ENCODE peak calls at places on chromosomes 13 and 19, in eight cellular contexts. One of them, this sample, is unnamed.

GRCh38 chr19:13417054-13417453 is 89.2 kb downstream of the CACNA1A start:
- DNase-seq in ovary: no peak
- DNase-seq in stomach: no peak
- DNase-seq in prostate gland: no peak
- DNase-seq in uterus: no peak
- DNase-seq in endothelial cell of umbilical vein: no peak
- DNase-seq in heart left ventricle: peak; percentile 8
- DNase-seq in IMR-90: no peak
- DNase-seq in this sample: peak; percentile 20

GRCh38 chr19:44905437-44906160 is at the start of gene APOE:
- DNase-seq in ovary: peak; percentile 81
- DNase-seq in stomach: no peak
- DNase-seq in prostate gland: no peak
- DNase-seq in uterus: no peak
- DNase-seq in endothelial cell of umbilical vein: no peak
- DNase-seq in heart left ventricle: no peak
- DNase-seq in IMR-90: no peak
- DNase-seq in this sample: no peak

GRCh38 chr19:42394751-42395150 is 4.7 kb upstream of the CNFN start:
- DNase-seq in ovary: no peak
- DNase-seq in stomach: no peak
- DNase-seq in prostate gland: no peak
- DNase-seq in uterus: no peak
- DNase-seq in endothelial cell of umbilical vein: no peak
- DNase-seq in heart left ventricle: no peak
- DNase-seq in IMR-90: peak; percentile 10
- DNase-seq in this sample: no peak

GRCh38 chr13:90532861-90533260 is 814.6 kb upstream of the MIR17HG start:
- DNase-seq in ovary: no peak
- DNase-seq in stomach: no peak
- DNase-seq in prostate gland: no peak
- DNase-seq in uterus: no peak
- DNase-seq in endothelial cell of umbilical vein: no peak
- DNase-seq in heart left ventricle: no peak
- DNase-seq in IMR-90: no peak
- DNase-seq in this sample: no peak

GRCh38 chr19:19655641-19656343 is 7.7 kb downstream of the ATP13A1 start:
- DNase-seq in ovary: no peak
- DNase-seq in stomach: no peak
- DNase-seq in prostate gland: no peak
- DNase-seq in uterus: no peak
- DNase-seq in endothelial cell of umbilical vein: no peak
- DNase-seq in heart left ventricle: no peak
- DNase-seq in IMR-90: no peak
- DNase-seq in this sample: no peak

GRCh38 chr19:55284405-55285058 is 735 bp downstream of the BRSK1 start:
- DNase-seq in ovary: no peak
- DNase-seq in stomach: no peak
- DNase-seq in prostate gland: no peak
- DNase-seq in uterus: no peak
- DNase-seq in endothelial cell of umbilical vein: no peak
- DNase-seq in heart left ventricle: no peak
- DNase-seq in IMR-90: no peak
- DNase-seq in this sample: no peak

GRCh38 chr13:35649162-35649561 is 172.7 kb upstream of the MAB21L1 start:
- DNase-seq in ovary: no peak
- DNase-seq in stomach: no peak
- DNase-seq in prostate gland: no peak
- DNase-seq in uterus: no peak
- DNase-seq in endothelial cell of umbilical vein: no peak
- DNase-seq in heart left ventricle: no peak
- DNase-seq in IMR-90: peak; percentile 2
- DNase-seq in this sample: no peak

GRCh38 chr13:78147905-78148304 is 229.3 kb upstream of the EDNRB start:
- DNase-seq in ovary: no peak
- DNase-seq in stomach: no peak
- DNase-seq in prostate gland: no peak
- DNase-seq in uterus: no peak
- DNase-seq in endothelial cell of umbilical vein: peak; percentile 75
- DNase-seq in heart left ventricle: no peak
- DNase-seq in IMR-90: peak; percentile 84
- DNase-seq in this sample: no peak

GRCh38 chr19:10419646-10420443 is 493 bp upstream of the PDE4A start:
- DNase-seq in ovary: no peak
- DNase-seq in stomach: no peak
- DNase-seq in prostate gland: no peak
- DNase-seq in uterus: no peak
- DNase-seq in endothelial cell of umbilical vein: no peak
- DNase-seq in heart left ventricle: no peak
- DNase-seq in IMR-90: peak; percentile 61
- DNase-seq in this sample: no peak

GRCh38 chr19:55256562-55257460 is 2.0 kb downstream of the PPP6R1 start:
- DNase-seq in ovary: no peak
- DNase-seq in stomach: no peak
- DNase-seq in prostate gland: no peak
- DNase-seq in uterus: no peak
- DNase-seq in endothelial cell of umbilical vein: no peak
- DNase-seq in heart left ventricle: no peak
- DNase-seq in IMR-90: no peak
- DNase-seq in this sample: no peak

GRCh38 chr19:4007836-4008539 is 452 bp downstream of the PIAS4 start:
- DNase-seq in ovary: peak; percentile 63
- DNase-seq in stomach: no peak
- DNase-seq in prostate gland: no peak
- DNase-seq in uterus: peak; percentile 41
- DNase-seq in endothelial cell of umbilical vein: peak; percentile 36
- DNase-seq in heart left ventricle: no peak
- DNase-seq in IMR-90: no peak
- DNase-seq in this sample: peak; percentile 50

GRCh38 chr19:8396563-8397203 is 6.5 kb downstream of the RAB11B start:
- DNase-seq in ovary: peak; percentile 75
- DNase-seq in stomach: peak; percentile 75
- DNase-seq in prostate gland: peak; percentile 54
- DNase-seq in uterus: peak; percentile 72
- DNase-seq in endothelial cell of umbilical vein: peak; percentile 74
- DNase-seq in heart left ventricle: peak; percentile 49
- DNase-seq in IMR-90: peak; percentile 39
- DNase-seq in this sample: peak; percentile 76

GRCh38 chr19:17332677-17333581 is 1.7 kb downstream of the ANO8 start:
- DNase-seq in ovary: no peak
- DNase-seq in stomach: no peak
- DNase-seq in prostate gland: no peak
- DNase-seq in uterus: no peak
- DNase-seq in endothelial cell of umbilical vein: peak; percentile 45
- DNase-seq in heart left ventricle: no peak
- DNase-seq in IMR-90: peak; percentile 39
- DNase-seq in this sample: no peak

GRCh38 chr19:48398329-48399235 is 5.1 kb downstream of the GRIN2D start:
- DNase-seq in ovary: peak; percentile 72
- DNase-seq in stomach: peak; percentile 78
- DNase-seq in prostate gland: peak; percentile 44
- DNase-seq in uterus: peak; percentile 51
- DNase-seq in endothelial cell of umbilical vein: peak; percentile 74
- DNase-seq in heart left ventricle: peak; percentile 64
- DNase-seq in IMR-90: peak; percentile 41
- DNase-seq in this sample: peak; percentile 57

GRCh38 chr13:56659041-56659471 is 481.7 kb upstream of the PRR20A start:
- DNase-seq in ovary: no peak
- DNase-seq in stomach: no peak
- DNase-seq in prostate gland: no peak
- DNase-seq in uterus: no peak
- DNase-seq in endothelial cell of umbilical vein: no peak
- DNase-seq in heart left ventricle: no peak
- DNase-seq in IMR-90: no peak
- DNase-seq in this sample: no peak

GRCh38 chr13:68056816-68057710 is 826.9 kb upstream of the PCDH9 start:
- DNase-seq in ovary: no peak
- DNase-seq in stomach: no peak
- DNase-seq in prostate gland: no peak
- DNase-seq in uterus: no peak
- DNase-seq in endothelial cell of umbilical vein: peak; percentile 86
- DNase-seq in heart left ventricle: no peak
- DNase-seq in IMR-90: peak; percentile 1
- DNase-seq in this sample: peak; percentile 8

GRCh38 chr13:20815469-20815868 is 41.7 kb upstream of the EEF1AKMT1 start:
- DNase-seq in ovary: no peak
- DNase-seq in stomach: no peak
- DNase-seq in prostate gland: no peak
- DNase-seq in uterus: no peak
- DNase-seq in endothelial cell of umbilical vein: peak; percentile 48
- DNase-seq in heart left ventricle: no peak
- DNase-seq in IMR-90: peak; percentile 15
- DNase-seq in this sample: no peak

GRCh38 chr19:49017666-49018351 is 918 bp upstream of the LHB start:
- DNase-seq in ovary: peak; percentile 62
- DNase-seq in stomach: peak; percentile 53
- DNase-seq in prostate gland: no peak
- DNase-seq in uterus: peak; percentile 41
- DNase-seq in endothelial cell of umbilical vein: peak; percentile 70
- DNase-seq in heart left ventricle: peak; percentile 39
- DNase-seq in IMR-90: peak; percentile 45
- DNase-seq in this sample: peak; percentile 52

GRCh38 chr19:58543826-58544590 is at the start of gene TRIM28:
- DNase-seq in ovary: peak; percentile 100
- DNase-seq in stomach: peak; percentile 99
- DNase-seq in prostate gland: peak; percentile 98
- DNase-seq in uterus: peak; percentile 100
- DNase-seq in endothelial cell of umbilical vein: peak; percentile 99
- DNase-seq in heart left ventricle: peak; percentile 98
- DNase-seq in IMR-90: peak; percentile 99
- DNase-seq in this sample: peak; percentile 99

GRCh38 chr13:112608212-112608611 is 20.3 kb upstream of the TUBGCP3 start:
- DNase-seq in ovary: no peak
- DNase-seq in stomach: no peak
- DNase-seq in prostate gland: no peak
- DNase-seq in uterus: no peak
- DNase-seq in endothelial cell of umbilical vein: no peak
- DNase-seq in heart left ventricle: no peak
- DNase-seq in IMR-90: no peak
- DNase-seq in this sample: no peak

GRCh38 chr13:50082426-50083283 is 67.4 kb downstream of the KCNRG start:
- DNase-seq in ovary: peak; percentile 58
- DNase-seq in stomach: peak; percentile 91
- DNase-seq in prostate gland: peak; percentile 78
- DNase-seq in uterus: peak; percentile 58
- DNase-seq in endothelial cell of umbilical vein: peak; percentile 83
- DNase-seq in heart left ventricle: peak; percentile 33
- DNase-seq in IMR-90: peak; percentile 68
- DNase-seq in this sample: peak; percentile 95

GRCh38 chr19:12090807-12091206 is 26.3 kb downstream of the ZNF844 start:
- DNase-seq in ovary: peak; percentile 68
- DNase-seq in stomach: peak; percentile 60
- DNase-seq in prostate gland: peak; percentile 35
- DNase-seq in uterus: peak; percentile 39
- DNase-seq in endothelial cell of umbilical vein: peak; percentile 30
- DNase-seq in heart left ventricle: peak; percentile 62
- DNase-seq in IMR-90: peak; percentile 53
- DNase-seq in this sample: peak; percentile 50

GRCh38 chr19:12093777-12094176 is 29.2 kb downstream of the ZNF844 start:
- DNase-seq in ovary: no peak
- DNase-seq in stomach: no peak
- DNase-seq in prostate gland: no peak
- DNase-seq in uterus: no peak
- DNase-seq in endothelial cell of umbilical vein: no peak
- DNase-seq in heart left ventricle: no peak
- DNase-seq in IMR-90: no peak
- DNase-seq in this sample: no peak

GRCh38 chr19:12098040-12098439 is 33.5 kb downstream of the ZNF844 start:
- DNase-seq in ovary: no peak
- DNase-seq in stomach: no peak
- DNase-seq in prostate gland: no peak
- DNase-seq in uterus: no peak
- DNase-seq in endothelial cell of umbilical vein: no peak
- DNase-seq in heart left ventricle: no peak
- DNase-seq in IMR-90: no peak
- DNase-seq in this sample: no peak

GRCh38 chr19:12095111-12095790 is 30.7 kb downstream of the ZNF844 start:
- DNase-seq in ovary: no peak
- DNase-seq in stomach: no peak
- DNase-seq in prostate gland: no peak
- DNase-seq in uterus: no peak
- DNase-seq in endothelial cell of umbilical vein: no peak
- DNase-seq in heart left ventricle: no peak
- DNase-seq in IMR-90: peak; percentile 64
- DNase-seq in this sample: no peak

GRCh38 chr19:12092065-12092867 is 27.7 kb downstream of the ZNF844 start:
- DNase-seq in ovary: peak; percentile 88
- DNase-seq in stomach: peak; percentile 80
- DNase-seq in prostate gland: peak; percentile 70
- DNase-seq in uterus: peak; percentile 77
- DNase-seq in endothelial cell of umbilical vein: peak; percentile 71
- DNase-seq in heart left ventricle: peak; percentile 91
- DNase-seq in IMR-90: peak; percentile 86
- DNase-seq in this sample: peak; percentile 87
- TF ChIP-seq POLR2A in ovary: no peak
- TF ChIP-seq POLR2A in stomach: no peak
- TF ChIP-seq POLR2A in prostate gland: no peak
- TF ChIP-seq POLR2A in uterus: peak; percentile 28
- TF ChIP-seq POLR2A in endothelial cell of umbilical vein: peak; percentile 47
- TF ChIP-seq POLR2A in heart left ventricle: peak; percentile 63
- TF ChIP-seq POLR2A in IMR-90: no peak
- TF ChIP-seq POLR2A in this sample: no peak

DNA sequence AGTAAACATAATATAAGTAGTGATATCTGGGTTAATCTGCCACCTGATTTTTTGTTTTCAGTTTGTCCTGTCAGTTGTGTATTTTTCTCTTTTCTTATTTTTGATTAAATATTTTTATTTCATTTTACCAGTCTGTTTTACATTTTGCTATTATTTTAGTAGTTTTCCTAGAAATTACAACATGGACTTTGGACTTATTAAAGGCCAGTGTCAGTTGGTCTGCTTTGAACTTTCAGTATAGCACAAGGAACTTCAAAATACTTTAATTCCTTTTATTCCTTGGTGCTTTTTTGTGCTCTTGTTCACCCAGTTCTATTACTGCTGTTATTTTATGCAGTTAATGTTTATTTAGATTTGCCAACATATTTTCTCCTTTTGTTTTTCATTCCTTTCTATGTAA is 149.6 kb downstream of the PDS5B start:
- DNase-seq in ovary: no peak
- DNase-seq in stomach: no peak
- DNase-seq in prostate gland: no peak
- DNase-seq in uterus: no peak
- DNase-seq in endothelial cell of umbilical vein: no peak
- DNase-seq in heart left ventricle: no peak
- DNase-seq in IMR-90: no peak
- DNase-seq in this sample: no peak
- H3K27ac ChIP-seq in ovary: no peak overlapping the region
- H3K27ac ChIP-seq in stomach: peak overlapping the region; percentile 76
- H3K27ac ChIP-seq in prostate gland: peak overlapping the region; percentile 72
- H3K27ac ChIP-seq in uterus: no peak overlapping the region
- H3K27ac ChIP-seq in endothelial cell of umbilical vein: no peak overlapping the region
- H3K27ac ChIP-seq in heart left ventricle: no peak overlapping the region
- H3K27ac ChIP-seq in IMR-90: no peak overlapping the region
- H3K27ac ChIP-seq in this sample: no peak overlapping the region

GRCh38 chr13:32538621-32539246 is at the start of gene N4BP2L2:
- DNase-seq in ovary: peak; percentile 94
- DNase-seq in stomach: peak; percentile 94
- DNase-seq in prostate gland: peak; percentile 96
- DNase-seq in uterus: peak; percentile 93
- DNase-seq in endothelial cell of umbilical vein: peak; percentile 99
- DNase-seq in heart left ventricle: peak; percentile 95
- DNase-seq in IMR-90: peak; percentile 99
- DNase-seq in this sample: peak; percentile 92
- TF ChIP-seq POLR2A in ovary: peak; percentile 84
- TF ChIP-seq POLR2A in stomach: no peak
- TF ChIP-seq POLR2A in prostate gland: peak; percentile 65
- TF ChIP-seq POLR2A in uterus: peak; percentile 64
- TF ChIP-seq POLR2A in endothelial cell of umbilical vein: peak; percentile 67
- TF ChIP-seq POLR2A in heart left ventricle: peak; percentile 42
- TF ChIP-seq POLR2A in IMR-90: peak; percentile 50
- TF ChIP-seq POLR2A in this sample: peak; percentile 67

GRCh38 chr13:114132419-114133121 is at the start of gene RASA3:
- DNase-seq in ovary: peak; percentile 85
- DNase-seq in stomach: peak; percentile 82
- DNase-seq in prostate gland: peak; percentile 61
- DNase-seq in uterus: peak; percentile 81
- DNase-seq in endothelial cell of umbilical vein: peak; percentile 76
- DNase-seq in heart left ventricle: peak; percentile 85
- DNase-seq in IMR-90: peak; percentile 79
- DNase-seq in this sample: peak; percentile 79
- H3K27ac ChIP-seq in ovary: peak within 1 kb of the TSS; percentile 63
- H3K27ac ChIP-seq in stomach: peak within 1 kb of the TSS; percentile 89
- H3K27ac ChIP-seq in prostate gland: peak within 1 kb of the TSS; percentile 69
- H3K27ac ChIP-seq in uterus: peak within 1 kb of the TSS; percentile 76
- H3K27ac ChIP-seq in endothelial cell of umbilical vein: peak within 1 kb of the TSS; percentile 87
- H3K27ac ChIP-seq in heart left ventricle: peak within 1 kb of the TSS; percentile 78
- H3K27ac ChIP-seq in IMR-90: peak within 1 kb of the TSS; percentile 95
- H3K27ac ChIP-seq in this sample: peak within 1 kb of the TSS; percentile 68

This sample was measured in body of pancreas.